ENCODE peak calls at places on chromosomes 13 and 19, in four cellular contexts. Z is lung, O is type B pancreatic cell, J is AG09319. H is an unnamed sample.

GRCh38 chr13:36353001-36353400 is 6.8 kb upstream of the SPART start:
- DNase-seq in Z (no peak), O (no peak), J (no peak), H (no peak)

GRCh38 chr13:98454389-98454881 is 122.5 kb downstream of the STK24 start:
- DNase-seq in Z (no peak), O (no peak), J (peak), H (peak)

GRCh38 chr13:38210928-38211596 is 138.6 kb upstream of the UFM1 start:
- DNase-seq in Z (no peak), O (no peak), J (no peak), H (no peak)

GRCh38 chr13:98103531-98103930 is 39.4 kb upstream of the FARP1 start:
- DNase-seq in Z (no peak), O (no peak), J (no peak), H (no peak)

GRCh38 chr19:17405250-17406038 is at the start of gene BST2:
- DNase-seq in Z (peak), O (no peak), J (no peak), H (no peak)

GRCh38 chr13:20193142-20193923 is 595 bp upstream of the GJB2 start:
- DNase-seq in Z (no peak), O (no peak), J (no peak), H (no peak)

GRCh38 chr19:10111405-10111811 is at the start of gene P2RY11:
- DNase-seq in Z (no peak), O (no peak), J (no peak), H (no peak)

GRCh38 chr13:95535243-95535642 is 17.3 kb upstream of the CLDN10 start:
- DNase-seq in Z (no peak), O (no peak), J (no peak), H (peak)

GRCh38 chr19:23718802-23719201 is 31.8 kb upstream of the ZNF675 start:
- DNase-seq in Z (no peak), O (no peak), J (no peak), H (no peak)

GRCh38 chr13:97719759-97720158 is 233.7 kb upstream of the IPO5 start:
- DNase-seq in Z (no peak), O (no peak), J (no peak), H (no peak)

GRCh38 chr13:35530147-35530546 is 53.7 kb upstream of the MAB21L1 start:
- DNase-seq in Z (no peak), O (no peak), J (no peak), H (no peak)

GRCh38 chr19:40247735-40248262 is 21.3 kb upstream of the CCNP start:
- DNase-seq in Z (no peak), O (no peak), J (no peak), H (no peak)

GRCh38 chr19:17931532-17932191 is 1.2 kb upstream of the CCDC124 start:
- DNase-seq in Z (no peak), O (no peak), J (no peak), H (no peak)

GRCh38 chr13:51645154-51645650 is 60.9 kb downstream of the WDFY2 start:
- DNase-seq in Z (no peak), O (no peak), J (peak), H (peak)

GRCh38 chr19:32650671-32651070 is 24.3 kb downstream of the ANKRD27 start:
- DNase-seq in Z (no peak), O (no peak), J (no peak), H (no peak)

GRCh38 chr13:92821324-92821723 is 405.3 kb upstream of the GPC6 start:
- DNase-seq in Z (no peak), O (no peak), J (no peak), H (no peak)

GRCh38 chr13:24684600-24684998 is 4.4 kb downstream of the ATP12A start:
- DNase-seq in Z (no peak), O (no peak), J (no peak), H (no peak)

GRCh38 chr19:13022859-13023636 is 27.8 kb downstream of the NFIX start:
- DNase-seq in Z (peak), O (no peak), J (peak), H (peak)

GRCh38 chr19:13020002-13020414 is 24.7 kb downstream of the NFIX start:
- DNase-seq in Z (no peak), O (no peak), J (no peak), H (no peak)

GRCh38 chr19:13023666-13024065 is 28.4 kb downstream of the NFIX start:
- DNase-seq in Z (no peak), O (no peak), J (no peak), H (no peak)

GRCh38 chr19:13024126-13024957 is 29.1 kb downstream of the NFIX start:
- DNase-seq in Z (no peak), O (no peak), J (no peak), H (no peak)

DNA sequence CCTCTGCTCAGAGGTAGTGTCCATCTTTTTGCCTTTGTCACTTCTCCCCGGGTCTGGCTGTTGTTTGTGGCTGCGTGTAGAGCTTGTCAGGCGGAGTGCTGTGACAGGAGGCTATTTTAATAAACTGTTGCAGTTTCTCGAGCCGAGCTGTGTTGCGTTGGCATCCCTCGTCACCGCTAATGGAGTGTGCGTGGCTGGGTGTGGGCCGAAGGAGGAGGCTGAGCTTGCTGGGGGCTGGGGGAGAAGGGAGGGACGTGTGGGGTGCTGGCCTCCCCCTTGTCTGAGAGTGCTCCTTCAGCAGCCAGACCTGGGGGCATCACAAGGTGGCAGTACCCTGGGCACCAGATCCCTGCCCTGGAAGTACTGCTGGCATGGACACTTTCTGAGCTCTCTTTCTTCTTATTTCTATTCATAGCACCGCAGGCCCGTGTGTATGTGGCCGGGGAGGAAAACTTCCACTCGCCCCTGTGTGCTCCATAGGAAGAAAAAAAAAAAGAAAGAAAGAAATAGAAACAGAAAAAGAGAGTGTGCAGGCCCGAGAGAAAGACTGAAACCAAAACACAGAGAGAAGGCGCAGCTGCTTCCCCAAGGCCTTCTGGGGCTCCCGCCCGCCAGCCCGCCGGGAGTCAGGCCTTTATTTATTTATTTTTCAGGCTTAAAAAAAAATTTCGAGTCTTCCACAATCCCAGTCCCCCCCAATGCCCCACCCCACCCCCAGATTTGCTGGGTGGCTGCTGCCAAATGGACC is 27.0 kb downstream of the NFIX start:
- DNase-seq in Z (no peak), O (no peak), J (no peak), H (no peak)
- TF ChIP-seq CTCF in Z (no peak), O (no peak), J (no peak), H (no peak)

GRCh38 chr19:19499272-19499995 is 15.9 kb downstream of the TSSK6 start:
- DNase-seq in Z (no peak), O (no peak), J (no peak), H (no peak)
- TF ChIP-seq CTCF in Z (no peak), O (no peak), J (no peak), H (no peak)

DNA sequence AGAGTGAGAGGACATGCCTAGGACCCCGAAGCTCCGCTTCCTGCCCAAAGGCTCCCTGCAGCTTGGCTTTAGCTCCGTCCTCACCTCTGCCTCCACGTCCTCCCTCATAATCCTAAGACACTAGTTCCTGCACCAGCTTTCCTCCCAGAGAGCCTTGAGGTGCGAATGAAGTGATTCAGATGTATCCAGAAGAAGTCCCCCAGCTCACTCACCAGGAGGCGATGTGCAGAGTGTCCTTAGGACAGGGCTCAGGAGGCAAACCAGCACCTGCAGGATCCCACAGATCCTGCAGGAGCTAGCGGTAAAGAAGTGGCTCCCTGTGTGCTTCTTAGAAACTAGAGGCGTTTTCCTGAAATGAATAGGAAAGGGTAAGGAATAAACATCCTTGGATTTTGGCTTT is 109.7 kb downstream of the HSPH1 start:
- DNase-seq in Z (no peak), O (no peak), J (no peak), H (no peak)
- TF ChIP-seq CTCF in Z (no peak), O (peak), J (no peak), H (no peak)

DNA sequence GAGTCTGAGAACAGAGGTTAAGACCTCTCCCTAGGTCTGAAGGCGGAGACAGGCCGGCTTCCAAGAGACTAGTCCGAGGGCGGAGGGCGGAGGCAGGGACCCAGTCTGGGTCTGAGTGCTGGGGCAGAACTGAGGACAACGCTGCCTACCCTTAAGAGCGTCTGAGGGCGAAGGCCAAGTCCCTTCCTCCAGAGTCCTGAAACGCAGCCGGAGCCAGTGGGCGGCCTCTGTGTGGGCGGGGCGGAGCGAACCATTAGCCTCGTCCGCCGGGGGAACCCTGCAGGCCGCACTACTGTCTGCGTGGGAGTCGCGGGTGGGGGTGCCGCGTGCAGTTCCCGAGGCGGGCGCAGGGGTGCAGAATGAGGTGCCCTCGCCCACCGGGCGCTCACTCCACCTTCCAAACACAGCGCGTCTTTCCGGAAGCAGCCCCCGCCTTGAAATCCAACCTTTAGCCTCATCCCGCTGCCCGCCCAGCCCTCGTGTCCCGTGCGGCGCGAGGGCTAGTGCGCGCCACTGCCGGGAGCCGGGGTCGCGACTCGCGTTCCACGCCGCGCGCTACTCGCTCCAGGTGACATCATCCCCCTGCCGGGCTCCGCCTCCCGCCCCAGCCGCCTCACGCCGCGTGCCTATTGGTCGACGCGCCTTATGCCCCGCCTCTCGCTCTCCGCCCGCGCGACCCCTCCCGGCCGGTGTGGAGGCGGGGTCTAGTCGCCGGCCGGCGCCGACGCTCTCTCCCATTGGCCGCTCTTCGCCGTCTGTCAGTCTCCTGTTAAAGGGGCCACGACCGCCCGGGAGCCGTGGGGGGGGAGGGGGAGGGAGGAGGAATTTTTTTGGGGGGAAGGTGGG is at the start of gene C19orf73:
- DNase-seq in Z (peak), O (peak), J (peak), H (peak)
- TF ChIP-seq CTCF in Z (no peak), O (peak), J (no peak), H (no peak)

DNA sequence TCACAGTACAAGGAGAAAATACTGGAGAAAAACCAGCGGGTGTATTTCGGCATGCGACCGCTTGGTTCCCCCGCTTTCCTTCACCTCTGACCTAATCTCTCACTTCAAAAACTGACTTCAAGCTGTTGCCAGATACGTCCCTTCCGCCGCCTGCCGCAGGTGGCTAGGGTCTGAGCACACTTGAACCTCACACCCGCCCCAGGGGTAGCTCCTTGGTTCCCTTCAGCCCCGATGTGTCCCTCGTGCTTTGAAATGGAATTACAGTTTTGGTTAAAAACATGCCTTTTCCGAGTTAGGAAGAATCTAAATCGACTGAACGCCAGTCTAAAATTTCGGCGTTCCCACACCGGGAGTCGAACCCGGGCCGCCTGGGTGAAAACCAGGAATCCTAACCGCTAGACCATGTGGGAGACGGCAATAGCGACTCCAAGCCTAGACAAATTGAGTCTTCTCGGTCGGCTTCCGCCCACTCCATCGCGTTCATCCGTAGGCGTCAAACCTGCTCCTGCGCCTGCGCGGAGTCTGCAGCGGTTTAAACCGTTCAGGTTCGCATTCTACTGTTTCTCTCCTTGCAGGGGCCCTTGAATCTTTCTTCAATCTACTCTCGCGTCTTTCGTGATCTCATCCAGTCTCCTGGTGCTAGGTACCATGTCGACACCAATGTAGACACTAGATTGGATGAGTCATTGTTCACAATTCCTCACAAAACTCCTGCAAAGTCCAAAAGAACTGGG is 71.5 kb downstream of the NUFIP1 start:
- DNase-seq in Z (peak), O (peak), J (peak), H (peak)
- TF ChIP-seq CTCF in Z (peak), O (peak), J (peak), H (peak)

GRCh38 chr19:50315773-50316448 is 13.3 kb downstream of the KCNC3 start:
- DNase-seq in Z (no peak), O (no peak), J (no peak), H (no peak)

GRCh38 chr19:50312967-50313811 is 16.0 kb downstream of the KCNC3 start:
- DNase-seq in Z (no peak), O (no peak), J (no peak), H (no peak)

GRCh38 chr19:50314724-50315700 is 14.2 kb downstream of the KCNC3 start:
- DNase-seq in Z (no peak), O (no peak), J (no peak), H (no peak)

GRCh38 chr19:50311723-50312635 is 17.2 kb downstream of the KCNC3 start:
- DNase-seq in Z (no peak), O (no peak), J (no peak), H (no peak)

GRCh38 chr19:50313812-50314536 is 15.2 kb downstream of the KCNC3 start:
- DNase-seq in Z (no peak), O (no peak), J (no peak), H (no peak)
- TF ChIP-seq CTCF in Z (no peak), O (no peak), J (no peak), H (no peak)